ENCODE peak calls at places on chromosomes 16 and 17, in nine cellular contexts. G, E, X, S, M, L, Q, P and A are unnamed samples.

GRCh38 chr16:87560428-87561199 is 41.7 kb upstream of the JPH3 start:
- DNase-seq in E (no peak), L (no peak), M (no peak), X (peak; percentile 49), Q (no peak), G (no peak), S (no peak), P (no peak), A (no peak)

GRCh38 chr17:42362245-42362961 is 25.8 kb downstream of the STAT3 start:
- DNase-seq in G (no peak), L (no peak), M (peak; percentile 50), P (no peak), S (no peak), E (no peak), Q (no peak), X (peak; percentile 83), A (no peak)

GRCh38 chr17:28747046-28747691 is 3.4 kb downstream of the TRAF4 start:
- DNase-seq in X (no peak), S (no peak), Q (no peak), L (no peak), M (peak; percentile 40), P (no peak), G (no peak), E (no peak), A (no peak)

GRCh38 chr16:57245472-57246113 is 534 bp downstream of the ARL2BP start:
- DNase-seq in P (no peak), L (no peak), E (no peak), X (no peak), Q (peak; percentile 74), G (no peak), M (no peak), S (no peak), A (no peak)

GRCh38 chr16:85369741-85370528 is 243.2 kb upstream of the GSE1 start:
- DNase-seq in Q (peak; percentile 86), E (no peak), L (no peak), S (peak; percentile 23), P (no peak), M (peak; percentile 53), G (peak; percentile 6), X (no peak), A (no peak)

GRCh38 chr16:49858200-49859129 is 2.6 kb upstream of the ZNF423 start:
- DNase-seq in G (peak; percentile 9), P (no peak), M (peak; percentile 56), Q (peak; percentile 83), S (no peak), L (peak; percentile 43), X (no peak), E (no peak), A (no peak)

GRCh38 chr16:73389075-73389474 is 341.1 kb upstream of the ZFHX3 start:
- DNase-seq in E (no peak), L (no peak), M (no peak), S (no peak), X (no peak), G (no peak), Q (no peak), P (no peak), A (no peak)

GRCh38 chr16:50152807-50153647 is at the start of gene TENT4B:
- DNase-seq in X (peak; percentile 74), Q (peak; percentile 94), M (peak; percentile 77), P (no peak), S (peak; percentile 85), E (no peak), G (peak; percentile 80), L (peak; percentile 85), A (peak; percentile 86)

GRCh38 chr17:14211778-14212177 is 24.9 kb downstream of the CDRT15 start:
- DNase-seq in L (no peak), Q (no peak), G (no peak), X (no peak), M (no peak), P (no peak), S (no peak), E (no peak), A (peak; percentile 25)

GRCh38 chr16:81873843-81874752 is 95.0 kb downstream of the PLCG2 start:
- DNase-seq in S (peak; percentile 6), M (peak; percentile 2), G (no peak), X (peak; percentile 28), L (peak; percentile 26), Q (no peak), E (no peak), P (no peak), A (peak; percentile 23)

GRCh38 chr17:29592850-29593545 is at the start of gene ANKRD13B:
- DNase-seq in S (no peak), G (no peak), E (no peak), Q (peak; percentile 80), P (no peak), X (peak; percentile 21), L (no peak), M (peak; percentile 79), A (no peak)

GRCh38 chr16:77993111-77993571 is 29.2 kb upstream of the CLEC3A start:
- DNase-seq in X (no peak), M (no peak), P (no peak), S (no peak), Q (no peak), L (peak; percentile 2), E (no peak), G (no peak), A (no peak)

GRCh38 chr16:46573008-46573833 is 48.0 kb downstream of the SHCBP1 start:
- DNase-seq in P (no peak), G (no peak), E (no peak), X (no peak), L (peak; percentile 39), Q (no peak), S (no peak), M (no peak), A (no peak)

GRCh38 chr16:1133810-1134520 is 18.9 kb upstream of the CACNA1H start:
- DNase-seq in E (no peak), L (no peak), Q (no peak), P (no peak), X (no peak), S (no peak), M (no peak), G (no peak), A (no peak)

GRCh38 chr16:51402785-51403184 is 251.7 kb upstream of the SALL1 start:
- DNase-seq in M (no peak), E (no peak), S (no peak), X (no peak), L (peak; percentile 43), G (no peak), P (no peak), Q (no peak), A (no peak)

GRCh38 chr16:85246473-85246872 is 134.2 kb upstream of the CIBAR2 start:
- DNase-seq in L (no peak), P (no peak), G (no peak), M (peak; percentile 18), Q (no peak), S (no peak), E (no peak), X (no peak), A (no peak)

GRCh38 chr17:74217036-74217725 is 3.8 kb downstream of the TTYH2 start:
- DNase-seq in X (no peak), S (no peak), M (peak; percentile 30), P (no peak), L (no peak), G (no peak), Q (no peak), E (no peak), A (no peak)

GRCh38 chr16:85206472-85207356 is 94.4 kb upstream of the CIBAR2 start:
- DNase-seq in P (no peak), E (no peak), M (peak; percentile 86), G (no peak), Q (peak; percentile 95), X (no peak), S (no peak), L (no peak), A (no peak)

GRCh38 chr16:31141489-31142108 is 6.1 kb upstream of the PRSS8 start:
- DNase-seq in P (no peak), G (no peak), S (no peak), L (no peak), E (no peak), Q (peak; percentile 77), X (no peak), M (no peak), A (no peak)

GRCh38 chr16:87461466-87461975 is 31.3 kb downstream of the ZCCHC14 start:
- DNase-seq in E (peak; percentile 87), L (no peak), Q (peak; percentile 81), M (no peak), X (peak; percentile 83), S (no peak), P (peak; percentile 81), G (no peak), A (no peak)

GRCh38 chr16:86566601-86566965 is at the start of gene FOXC2:
- DNase-seq in E (no peak), S (peak; percentile 29), Q (peak; percentile 80), P (peak; percentile 14), L (peak; percentile 96), X (peak; percentile 66), G (peak; percentile 14), M (no peak), A (no peak)

GRCh38 chr17:61583242-61583641 is 7.8 kb downstream of the NACA2 start:
- DNase-seq in M (peak; percentile 78), Q (no peak), S (no peak), E (no peak), G (no peak), X (peak; percentile 60), L (peak; percentile 52), P (no peak), A (no peak)

GRCh38 chr16:77584205-77584859 is 138.0 kb upstream of the NUDT7 start:
- DNase-seq in M (peak; percentile 2), L (peak; percentile 32), E (peak; percentile 41), Q (no peak), X (peak; percentile 41), G (peak; percentile 3), P (no peak), S (peak; percentile 19), A (peak; percentile 26)

GRCh38 chr17:50028207-50029120 is 27.4 kb upstream of the ITGA3 start:
- DNase-seq in E (no peak), P (peak; percentile 68), Q (no peak), S (no peak), M (no peak), X (no peak), G (no peak), L (peak; percentile 69), A (no peak)

GRCh38 chr17:20009302-20010098 is at the start of gene SPECC1:
- DNase-seq in P (peak; percentile 59), S (peak; percentile 72), E (peak; percentile 48), Q (peak; percentile 84), G (peak; percentile 84), L (no peak), M (peak; percentile 90), X (peak; percentile 72), A (peak; percentile 89)

GRCh38 chr16:19153876-19154275 is 14.2 kb upstream of the SYT17 start:
- DNase-seq in E (no peak), X (no peak), M (peak; percentile 15), L (no peak), S (no peak), P (no peak), Q (no peak), G (no peak), A (no peak)

GRCh38 chr16:3268294-3268693 is 11.9 kb upstream of the MEFV start:
- DNase-seq in G (no peak), P (no peak), M (no peak), E (no peak), Q (no peak), L (no peak), S (no peak), X (no peak), A (no peak)

GRCh38 chr16:70804153-70804728 is 3.3 kb upstream of the VAC14 start:
- DNase-seq in X (no peak), Q (no peak), M (no peak), P (no peak), E (peak; percentile 27), L (peak; percentile 81), G (no peak), S (no peak), A (no peak)

GRCh38 chr17:47870042-47870441 is 19.1 kb upstream of the SP6 start:
- DNase-seq in X (no peak), P (no peak), M (no peak), Q (no peak), L (no peak), E (no peak), G (no peak), S (no peak), A (no peak)

GRCh38 chr17:40463122-40463550 is 19.9 kb downstream of the IGFBP4 start:
- DNase-seq in G (no peak), Q (peak; percentile 66), M (no peak), S (no peak), L (no peak), E (no peak), P (no peak), X (no peak), A (no peak)

GRCh38 chr16:74984194-74984669 is 691 bp downstream of the WDR59 start:
- DNase-seq in X (no peak), E (no peak), G (peak; percentile 17), S (peak; percentile 11), M (no peak), Q (no peak), P (no peak), L (no peak), A (peak; percentile 21)